ENCODE peak calls at places on chromosomes 11 and 22, in eight cellular contexts. One of them, this sample, is unnamed. For H3K9me3, the result is how much of the 10 kb centered on the place peaks cover.

GRCh38 chr11:61752117-61752924 is at the start of gene MYRF:
- DNase-seq in endothelial cell of umbilical vein: peak
- DNase-seq in PC-9: no peak
- DNase-seq in psoas muscle: peak
- DNase-seq in colonic mucosa: peak
- DNase-seq in GM12878: no peak
- DNase-seq in lung: no peak
- DNase-seq in right atrium auricular region: no peak
- DNase-seq in this sample: peak

GRCh38 chr11:79018371-79018849 is 422.4 kb downstream of the TENM4 start:
- DNase-seq in endothelial cell of umbilical vein: peak
- DNase-seq in PC-9: no peak
- DNase-seq in psoas muscle: no peak
- DNase-seq in colonic mucosa: no peak
- DNase-seq in GM12878: no peak
- DNase-seq in lung: no peak
- DNase-seq in right atrium auricular region: no peak
- DNase-seq in this sample: peak

GRCh38 chr11:124050770-124051169 is 9.6 kb upstream of the OR10G7 start:
- DNase-seq in endothelial cell of umbilical vein: no peak
- DNase-seq in PC-9: no peak
- DNase-seq in psoas muscle: no peak
- DNase-seq in colonic mucosa: no peak
- DNase-seq in GM12878: no peak
- DNase-seq in lung: no peak
- DNase-seq in right atrium auricular region: no peak
- DNase-seq in this sample: no peak

GRCh38 chr11:3346587-3346986 is 32.4 kb downstream of the ZNF195 start:
- DNase-seq in endothelial cell of umbilical vein: no peak
- DNase-seq in PC-9: no peak
- DNase-seq in psoas muscle: no peak
- DNase-seq in colonic mucosa: no peak
- DNase-seq in GM12878: no peak
- DNase-seq in lung: no peak
- DNase-seq in right atrium auricular region: no peak
- DNase-seq in this sample: no peak

GRCh38 chr11:58286249-58286648 is 18.2 kb upstream of the OR10W1 start:
- DNase-seq in endothelial cell of umbilical vein: peak
- DNase-seq in PC-9: no peak
- DNase-seq in psoas muscle: no peak
- DNase-seq in colonic mucosa: peak
- DNase-seq in GM12878: no peak
- DNase-seq in lung: no peak
- DNase-seq in right atrium auricular region: no peak
- DNase-seq in this sample: no peak

GRCh38 chr11:11391796-11392195 is 38.7 kb upstream of the CSNK2A3 start:
- DNase-seq in endothelial cell of umbilical vein: peak
- DNase-seq in PC-9: no peak
- DNase-seq in psoas muscle: peak
- DNase-seq in colonic mucosa: peak
- DNase-seq in GM12878: no peak
- DNase-seq in lung: no peak
- DNase-seq in right atrium auricular region: no peak
- DNase-seq in this sample: no peak

GRCh38 chr11:127307700-127308099 is 307.1 kb upstream of the KIRREL3 start:
- DNase-seq in endothelial cell of umbilical vein: no peak
- DNase-seq in PC-9: no peak
- DNase-seq in psoas muscle: no peak
- DNase-seq in colonic mucosa: no peak
- DNase-seq in GM12878: no peak
- DNase-seq in lung: no peak
- DNase-seq in right atrium auricular region: no peak
- DNase-seq in this sample: no peak

GRCh38 chr11:57568330-57568766 is 876 bp upstream of the UBE2L6 start:
- DNase-seq in endothelial cell of umbilical vein: peak
- DNase-seq in PC-9: peak
- DNase-seq in psoas muscle: peak
- DNase-seq in colonic mucosa: peak
- DNase-seq in GM12878: peak
- DNase-seq in lung: peak
- DNase-seq in right atrium auricular region: peak
- DNase-seq in this sample: no peak

GRCh38 chr11:106278391-106278790 is 200.9 kb downstream of the AASDHPPT start:
- DNase-seq in endothelial cell of umbilical vein: no peak
- DNase-seq in PC-9: no peak
- DNase-seq in psoas muscle: no peak
- DNase-seq in colonic mucosa: no peak
- DNase-seq in GM12878: no peak
- DNase-seq in lung: no peak
- DNase-seq in right atrium auricular region: no peak
- DNase-seq in this sample: no peak

GRCh38 chr11:19939415-19939929 is 220.8 kb downstream of the DBX1 start:
- DNase-seq in endothelial cell of umbilical vein: no peak
- DNase-seq in PC-9: no peak
- DNase-seq in psoas muscle: no peak
- DNase-seq in colonic mucosa: no peak
- DNase-seq in GM12878: no peak
- DNase-seq in lung: no peak
- DNase-seq in right atrium auricular region: no peak
- DNase-seq in this sample: no peak

GRCh38 chr22:31870890-31871289 is 73.4 kb upstream of the YWHAH start:
- DNase-seq in endothelial cell of umbilical vein: peak
- DNase-seq in PC-9: no peak
- DNase-seq in psoas muscle: no peak
- DNase-seq in colonic mucosa: no peak
- DNase-seq in GM12878: no peak
- DNase-seq in lung: no peak
- DNase-seq in right atrium auricular region: no peak
- DNase-seq in this sample: no peak
- TF ChIP-seq CTCF in endothelial cell of umbilical vein: no peak
- TF ChIP-seq CTCF in PC-9: no peak
- TF ChIP-seq CTCF in psoas muscle: no peak
- TF ChIP-seq CTCF in colonic mucosa: no peak
- TF ChIP-seq CTCF in GM12878: no peak
- TF ChIP-seq CTCF in lung: no peak
- TF ChIP-seq CTCF in right atrium auricular region: no peak
- TF ChIP-seq CTCF in this sample: no peak

GRCh38 chr11:14029415-14029814 is 66.9 kb downstream of the SPON1 start:
- DNase-seq in endothelial cell of umbilical vein: no peak
- DNase-seq in PC-9: no peak
- DNase-seq in psoas muscle: no peak
- DNase-seq in colonic mucosa: peak
- DNase-seq in GM12878: no peak
- DNase-seq in lung: no peak
- DNase-seq in right atrium auricular region: no peak
- DNase-seq in this sample: no peak
- H3K27ac ChIP-seq in endothelial cell of umbilical vein: no peak
- H3K27ac ChIP-seq in PC-9: no peak
- H3K27ac ChIP-seq in psoas muscle: no peak
- H3K27ac ChIP-seq in colonic mucosa: peak
- H3K27ac ChIP-seq in GM12878: no peak
- H3K27ac ChIP-seq in lung: no peak
- H3K27ac ChIP-seq in right atrium auricular region: no peak
- H3K27ac ChIP-seq in this sample: no peak

DNA sequence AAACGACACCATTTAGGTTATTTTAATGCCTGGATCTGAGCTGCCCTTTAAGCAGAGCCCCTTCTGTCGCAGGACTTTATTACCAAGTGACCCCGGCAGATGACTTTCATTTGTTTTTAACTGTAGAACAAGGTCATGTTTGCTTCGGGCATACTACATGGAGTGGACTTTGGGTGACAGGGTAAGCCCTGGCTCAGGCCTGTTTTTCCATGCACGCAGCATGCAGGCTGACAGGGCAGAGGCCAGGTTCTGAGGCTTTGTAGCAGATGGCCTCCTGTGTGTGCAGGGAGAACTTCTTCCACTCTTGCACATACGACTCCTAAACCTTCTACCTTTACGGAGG is 50.5 kb downstream of the SNX19 start:
- DNase-seq in endothelial cell of umbilical vein: no peak
- DNase-seq in PC-9: no peak
- DNase-seq in psoas muscle: peak
- DNase-seq in colonic mucosa: no peak
- DNase-seq in GM12878: no peak
- DNase-seq in lung: no peak
- DNase-seq in right atrium auricular region: no peak
- DNase-seq in this sample: no peak
- H3K9me3 ChIP-seq in endothelial cell of umbilical vein: under half
- H3K9me3 ChIP-seq in PC-9: under half
- H3K9me3 ChIP-seq in psoas muscle: under half
- H3K9me3 ChIP-seq in colonic mucosa: under half
- H3K9me3 ChIP-seq in GM12878: under half
- H3K9me3 ChIP-seq in lung: under half
- H3K9me3 ChIP-seq in right atrium auricular region: under half
- H3K9me3 ChIP-seq in this sample: under half

DNA sequence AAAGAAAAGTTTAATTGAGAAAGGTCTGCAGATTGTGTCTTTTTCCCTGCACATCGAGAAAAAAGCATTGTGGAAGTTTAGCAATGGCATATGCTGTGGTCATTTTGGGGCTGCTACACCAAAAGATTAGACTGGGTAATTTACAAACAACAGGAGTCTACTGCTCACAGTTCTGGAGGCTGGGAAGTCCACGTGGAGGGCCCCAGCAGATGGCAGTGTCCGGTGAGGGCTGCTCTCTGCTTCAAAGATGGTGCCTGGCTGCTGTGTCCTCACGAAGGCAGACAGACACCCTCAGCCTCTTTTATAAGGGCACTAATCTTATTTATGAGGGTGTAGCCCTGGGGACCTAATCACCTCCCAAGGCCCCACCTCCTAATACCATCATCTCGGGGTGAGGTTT is 21.1 kb downstream of the PHF21B start:
- DNase-seq in endothelial cell of umbilical vein: no peak
- DNase-seq in PC-9: no peak
- DNase-seq in psoas muscle: no peak
- DNase-seq in colonic mucosa: no peak
- DNase-seq in GM12878: no peak
- DNase-seq in lung: no peak
- DNase-seq in right atrium auricular region: no peak
- DNase-seq in this sample: peak
- TF ChIP-seq CTCF in endothelial cell of umbilical vein: no peak
- TF ChIP-seq CTCF in PC-9: peak
- TF ChIP-seq CTCF in psoas muscle: no peak
- TF ChIP-seq CTCF in colonic mucosa: no peak
- TF ChIP-seq CTCF in GM12878: no peak
- TF ChIP-seq CTCF in lung: no peak
- TF ChIP-seq CTCF in right atrium auricular region: no peak
- TF ChIP-seq CTCF in this sample: peak

GRCh38 chr11:76379811-76380160 is 1.1 kb downstream of the THAP12 start:
- DNase-seq in endothelial cell of umbilical vein: no peak
- DNase-seq in PC-9: no peak
- DNase-seq in psoas muscle: no peak
- DNase-seq in colonic mucosa: no peak
- DNase-seq in GM12878: no peak
- DNase-seq in lung: no peak
- DNase-seq in right atrium auricular region: no peak
- DNase-seq in this sample: no peak
- H3K27ac ChIP-seq in endothelial cell of umbilical vein: no peak
- H3K27ac ChIP-seq in PC-9: no peak
- H3K27ac ChIP-seq in psoas muscle: peak
- H3K27ac ChIP-seq in colonic mucosa: no peak
- H3K27ac ChIP-seq in GM12878: no peak
- H3K27ac ChIP-seq in lung: no peak
- H3K27ac ChIP-seq in right atrium auricular region: peak
- H3K27ac ChIP-seq in this sample: no peak

GRCh38 chr11:121566279-121567168 is 113.8 kb upstream of the SORL1-AS1 start:
- DNase-seq in endothelial cell of umbilical vein: no peak
- DNase-seq in PC-9: no peak
- DNase-seq in psoas muscle: no peak
- DNase-seq in colonic mucosa: no peak
- DNase-seq in GM12878: no peak
- DNase-seq in lung: no peak
- DNase-seq in right atrium auricular region: no peak
- DNase-seq in this sample: no peak
- H3K9me3 ChIP-seq in endothelial cell of umbilical vein: under half
- H3K9me3 ChIP-seq in PC-9: under half
- H3K9me3 ChIP-seq in psoas muscle: under half
- H3K9me3 ChIP-seq in colonic mucosa: under half
- H3K9me3 ChIP-seq in GM12878: under half
- H3K9me3 ChIP-seq in lung: under half
- H3K9me3 ChIP-seq in right atrium auricular region: under half
- H3K9me3 ChIP-seq in this sample: under half

GRCh38 chr22:23095467-23096342 is 25.4 kb downstream of the GNAZ start:
- DNase-seq in endothelial cell of umbilical vein: no peak
- DNase-seq in PC-9: no peak
- DNase-seq in psoas muscle: no peak
- DNase-seq in colonic mucosa: no peak
- DNase-seq in GM12878: no peak
- DNase-seq in lung: no peak
- DNase-seq in right atrium auricular region: no peak
- DNase-seq in this sample: no peak
- TF ChIP-seq CTCF in endothelial cell of umbilical vein: no peak
- TF ChIP-seq CTCF in PC-9: no peak
- TF ChIP-seq CTCF in psoas muscle: no peak
- TF ChIP-seq CTCF in colonic mucosa: no peak
- TF ChIP-seq CTCF in GM12878: no peak
- TF ChIP-seq CTCF in lung: no peak
- TF ChIP-seq CTCF in right atrium auricular region: no peak
- TF ChIP-seq CTCF in this sample: no peak